ENCODE peak calls at places on chromosome 1, in eight cellular contexts. L is left ventricle myocardium inferior; J is pancreas; K is uterus; V is NT2/D1; Z is heart right ventricle; F is naive thymus-derived CD4-positive, alpha-beta T cell; M is ovary. Q is an unnamed sample.

GRCh38 chr1:74180490-74180889 is 17.5 kb downstream of the LRRIQ3 start:
- DNase-seq in J (no peak), Z (no peak), K (no peak), M (no peak), V (no peak), L (no peak), F (no peak), Q (no peak)

GRCh38 chr1:91557039-91557690 is 56.5 kb downstream of the CDC7 start:
- DNase-seq in M (no peak), F (no peak), J (no peak), K (no peak), V (no peak), L (no peak), Z (no peak), Q (no peak)

GRCh38 chr1:38004284-38005101 is 821 bp downstream of the FHL3 start:
- DNase-seq in L (no peak), F (no peak), V (no peak), M (no peak), K (no peak), J (no peak), Z (no peak), Q (no peak)

GRCh38 chr1:36420836-36421317 is 23.2 kb upstream of the LSM10 start:
- DNase-seq in L (peak; percentile 86), J (peak; percentile 90), F (peak; percentile 80), Z (peak; percentile 91), V (peak; percentile 92), K (peak; percentile 90), M (peak; percentile 94), Q (peak; percentile 86)

GRCh38 chr1:201546093-201546492 is 7.2 kb downstream of the NAV1 start:
- DNase-seq in V (no peak), Z (no peak), F (no peak), K (no peak), L (no peak), J (no peak), M (no peak), Q (no peak)

GRCh38 chr1:226310637-226311195 is 1.8 kb upstream of the LIN9 start:
- DNase-seq in M (no peak), F (no peak), Z (no peak), L (no peak), K (no peak), V (no peak), J (no peak), Q (no peak)

GRCh38 chr1:178629549-178630154 is 95.4 kb upstream of the RALGPS2 start:
- DNase-seq in V (no peak), Z (no peak), J (no peak), M (no peak), F (no peak), L (no peak), K (no peak), Q (no peak)

GRCh38 chr1:80403472-80403893 is 1397.0 kb upstream of the ADGRL4 start:
- DNase-seq in M (no peak), J (no peak), Z (no peak), V (no peak), F (no peak), L (no peak), K (no peak), Q (no peak)

GRCh38 chr1:80059940-80060339 is 1053.4 kb upstream of the ADGRL4 start:
- DNase-seq in M (no peak), V (no peak), F (no peak), J (no peak), L (no peak), K (no peak), Z (no peak), Q (no peak)

GRCh38 chr1:65975708-65976107 is 183.0 kb downstream of the PDE4B start:
- DNase-seq in V (no peak), Z (no peak), J (no peak), F (no peak), M (no peak), L (no peak), K (no peak), Q (no peak)

GRCh38 chr1:15445390-15446122 is 7.3 kb downstream of the CTRC start:
- DNase-seq in J (peak; percentile 79), Z (no peak), V (no peak), K (no peak), M (no peak), F (no peak), L (no peak), Q (no peak)

GRCh38 chr1:150578278-150579109 is 916 bp downstream of the MCL1 start:
- DNase-seq in J (no peak), L (peak; percentile 49), K (peak; percentile 66), F (no peak), M (no peak), Z (peak; percentile 46), V (peak; percentile 68), Q (peak; percentile 72)

GRCh38 chr1:61053712-61054608 is 28.4 kb upstream of the NFIA start:
- DNase-seq in M (peak; percentile 67), L (peak; percentile 74), K (peak; percentile 34), V (no peak), F (no peak), Z (peak; percentile 77), J (peak; percentile 40), Q (peak; percentile 83)

GRCh38 chr1:2961081-2961480 is 60.2 kb upstream of the ACTRT2 start:
- DNase-seq in K (no peak), F (no peak), Z (no peak), M (peak; percentile 13), V (no peak), J (no peak), L (no peak), Q (no peak)

GRCh38 chr1:2962946-2963345 is 58.3 kb upstream of the ACTRT2 start:
- DNase-seq in J (no peak), L (no peak), F (no peak), K (no peak), M (peak; percentile 17), Z (no peak), V (no peak), Q (no peak)

GRCh38 chr1:2961661-2962060 is 59.6 kb upstream of the ACTRT2 start:
- DNase-seq in Z (no peak), K (no peak), L (no peak), M (peak; percentile 18), F (no peak), J (no peak), V (no peak), Q (peak; percentile 15)

GRCh38 chr1:2962061-2962460 is 59.2 kb upstream of the ACTRT2 start:
- DNase-seq in F (no peak), Z (no peak), M (no peak), J (no peak), K (no peak), V (no peak), L (no peak), Q (no peak)

DNA sequence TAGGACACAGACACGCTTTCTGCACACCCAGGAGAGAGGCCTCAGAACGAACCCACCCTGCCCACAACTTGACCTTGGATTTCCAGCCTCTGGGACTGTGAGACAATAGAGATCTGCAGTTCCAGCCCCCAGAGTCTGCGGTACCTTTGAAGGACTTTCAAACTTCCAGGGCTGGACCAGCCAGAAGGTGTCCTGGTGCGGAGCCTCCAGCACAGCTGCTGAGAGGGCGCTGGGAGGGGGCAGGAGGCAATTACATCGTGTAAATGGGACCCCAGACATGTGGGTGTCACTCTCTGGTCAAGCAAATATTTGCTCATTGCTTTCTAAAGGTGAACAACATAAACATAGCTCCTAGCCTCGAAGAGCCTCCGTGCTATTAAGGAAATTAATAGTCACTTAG is 58.7 kb upstream of the ACTRT2 start:
- DNase-seq in Z (no peak), L (no peak), V (no peak), F (no peak), K (no peak), M (no peak), J (no peak), Q (peak; percentile 18)
- H3K9me3 ChIP-seq in Z (peaks cover 16% of the 10 kb centered on the region), L (peaks cover 17% of the 10 kb centered on the region), V (peaks cover 16% of the 10 kb centered on the region), F (peaks cover 7% of the 10 kb centered on the region), K (no peaks in the 10 kb centered on the region), M (no peaks in the 10 kb centered on the region), J (no peaks in the 10 kb centered on the region), Q (peaks cover 14% of the 10 kb centered on the region)

GRCh38 chr1:29762635-29763034 is 526.3 kb downstream of the PTPRU start:
- DNase-seq in V (no peak), F (no peak), Z (no peak), M (no peak), J (no peak), L (no peak), K (no peak), Q (no peak)

GRCh38 chr1:29761159-29761928 is 525.0 kb downstream of the PTPRU start:
- DNase-seq in V (no peak), M (no peak), J (no peak), Z (no peak), K (no peak), F (no peak), L (no peak), Q (no peak)

GRCh38 chr1:29767769-29768425 is 531.6 kb downstream of the PTPRU start:
- DNase-seq in F (no peak), J (no peak), M (no peak), K (no peak), L (no peak), V (no peak), Z (no peak), Q (no peak)

GRCh38 chr1:29772584-29772983 is 536.3 kb downstream of the PTPRU start:
- DNase-seq in M (no peak), J (no peak), Z (no peak), F (no peak), L (no peak), K (no peak), V (no peak), Q (no peak)

GRCh38 chr1:29767088-29767685 is 530.9 kb downstream of the PTPRU start:
- DNase-seq in V (no peak), M (no peak), J (no peak), L (no peak), F (no peak), Z (no peak), K (no peak), Q (no peak)
- H3K27me3 ChIP-seq in V (no peaks in the 10 kb centered on the region), M (no peaks in the 10 kb centered on the region), J (no peaks in the 10 kb centered on the region), L (peaks cover 68% of the 10 kb centered on the region), F (no peaks in the 10 kb centered on the region), Z (peaks cover 34% of the 10 kb centered on the region), K (no peaks in the 10 kb centered on the region), Q (no peaks in the 10 kb centered on the region)

DNA sequence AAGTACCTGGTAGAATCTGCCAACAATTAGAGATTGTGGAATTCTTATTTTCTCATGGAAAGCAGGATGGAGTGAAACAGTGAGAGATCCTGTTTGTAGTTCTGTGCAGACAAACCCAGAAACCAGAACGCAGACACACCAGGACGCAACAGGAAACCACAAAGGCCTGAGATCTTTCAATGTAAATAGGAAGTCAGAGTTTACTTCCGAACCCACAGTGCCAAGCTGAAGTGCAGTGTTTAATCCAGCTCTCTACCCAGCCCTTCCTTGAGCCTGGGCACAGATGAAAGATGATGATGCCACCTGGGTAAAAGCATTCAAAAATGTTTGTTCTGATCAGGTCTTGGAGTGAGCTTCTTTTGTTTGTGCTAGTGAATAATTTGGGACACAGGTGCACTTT is 244.2 kb upstream of the HOOK1 start:
- DNase-seq in Z (no peak), M (no peak), K (no peak), J (no peak), V (no peak), L (no peak), F (no peak), Q (no peak)
- H3K4me1 ChIP-seq in Z (no peaks in the 10 kb centered on the region), M (no peaks in the 10 kb centered on the region), K (no peaks in the 10 kb centered on the region), J (no peaks in the 10 kb centered on the region), V (no peaks in the 10 kb centered on the region), L (no peaks in the 10 kb centered on the region), F (peaks cover 20% of the 10 kb centered on the region), Q (peaks cover 25% of the 10 kb centered on the region)

DNA sequence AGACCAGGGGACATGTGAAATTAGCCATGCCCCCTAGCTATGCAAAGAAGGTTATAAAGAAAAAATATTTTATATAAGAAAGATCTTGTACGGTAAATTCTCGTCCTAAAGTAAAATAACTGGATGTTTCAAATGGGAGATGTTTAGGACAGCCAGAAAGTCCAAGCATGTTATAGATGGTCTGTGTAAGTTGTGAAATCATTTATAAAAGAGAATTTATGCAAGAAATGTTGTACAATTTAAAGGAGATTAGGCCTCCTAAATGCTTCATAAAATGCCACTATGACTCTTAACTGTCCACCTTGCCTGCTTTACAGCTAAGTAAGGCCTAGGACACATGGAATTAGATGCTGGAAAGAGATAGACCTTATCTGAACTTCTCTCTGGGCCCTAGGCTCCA is 118.1 kb upstream of the POGK start:
- DNase-seq in F (no peak), Z (no peak), V (peak; percentile 28), K (no peak), L (no peak), J (no peak), M (no peak), Q (no peak)
- H3K9me3 ChIP-seq in F (no peaks in the 10 kb centered on the region), Z (peaks cover 16% of the 10 kb centered on the region), V (peaks cover 54% of the 10 kb centered on the region), K (no peaks in the 10 kb centered on the region), L (peaks cover 24% of the 10 kb centered on the region), J (no peaks in the 10 kb centered on the region), M (no peaks in the 10 kb centered on the region), Q (peaks cover 5% of the 10 kb centered on the region)

Q was measured in heart left ventricle.